ENCODE peak calls at places on chromosomes 3 and 15, in nine cellular contexts. F is stomach, O is GM13977, G is hepatocyte, L is H9, H is BJ, R is HFFc6, M is left lung, V is cardiac fibroblast. Z is an unnamed sample.

GRCh38 chr15:54273928-54274327 is 295.7 kb downstream of the UNC13C start:
- DNase-seq in G (no peak), M (no peak), L (no peak), H (no peak), F (no peak), O (no peak), V (no peak), R (no peak), Z (peak; percentile 8)

GRCh38 chr15:98375513-98376360 is 272.6 kb upstream of the IGF1R start:
- DNase-seq in O (no peak), M (no peak), G (no peak), V (no peak), R (no peak), L (no peak), F (no peak), H (no peak), Z (no peak)

GRCh38 chr3:128970741-128971048 is 23.2 kb downstream of the CFAP92 start:
- DNase-seq in F (no peak), M (no peak), L (no peak), O (no peak), V (no peak), G (no peak), R (no peak), H (no peak), Z (no peak)

GRCh38 chr3:8503871-8504610 is 2.4 kb downstream of the LMCD1 start:
- DNase-seq in L (no peak), H (no peak), F (no peak), V (peak; percentile 51), R (no peak), G (no peak), O (no peak), M (no peak), Z (no peak)

GRCh38 chr3:187929115-187929828 is 184.0 kb upstream of the BCL6 start:
- DNase-seq in L (no peak), G (no peak), M (no peak), F (no peak), V (no peak), R (no peak), O (no peak), H (no peak), Z (no peak)

GRCh38 chr3:52050571-52050970 is 5.8 kb downstream of the DUSP7 start:
- DNase-seq in L (no peak), H (no peak), M (no peak), R (no peak), F (no peak), O (no peak), G (no peak), V (no peak), Z (no peak)

GRCh38 chr3:13420051-13420816 is at the start of gene NUP210:
- DNase-seq in L (peak; percentile 67), G (peak; percentile 78), F (peak; percentile 64), H (no peak), O (peak; percentile 93), V (no peak), M (peak; percentile 90), R (no peak), Z (peak; percentile 26)

GRCh38 chr15:57485869-57486268 is 105.8 kb upstream of the MYZAP start:
- DNase-seq in M (peak; percentile 85), R (peak; percentile 76), L (peak; percentile 86), F (peak; percentile 61), O (no peak), G (peak; percentile 81), V (peak; percentile 67), H (peak; percentile 26), Z (no peak)

GRCh38 chr3:71987828-71988227 is 202.9 kb upstream of the PROK2 start:
- DNase-seq in H (peak; percentile 20), V (no peak), O (no peak), F (no peak), R (no peak), L (no peak), M (no peak), G (no peak), Z (peak; percentile 46)

GRCh38 chr3:71989165-71989564 is 204.2 kb upstream of the PROK2 start:
- DNase-seq in R (peak; percentile 72), M (no peak), F (no peak), H (no peak), G (no peak), L (no peak), V (peak; percentile 20), O (no peak), Z (no peak)

GRCh38 chr3:71990545-71990944 is 205.6 kb upstream of the PROK2 start:
- DNase-seq in G (no peak), L (no peak), F (no peak), O (no peak), H (no peak), M (no peak), V (no peak), R (no peak), Z (no peak)

GRCh38 chr3:71984843-71985594 is 200.1 kb upstream of the PROK2 start:
- DNase-seq in R (no peak), G (no peak), F (peak; percentile 37), L (no peak), O (peak; percentile 43), H (no peak), V (no peak), M (no peak), Z (no peak)

DNA sequence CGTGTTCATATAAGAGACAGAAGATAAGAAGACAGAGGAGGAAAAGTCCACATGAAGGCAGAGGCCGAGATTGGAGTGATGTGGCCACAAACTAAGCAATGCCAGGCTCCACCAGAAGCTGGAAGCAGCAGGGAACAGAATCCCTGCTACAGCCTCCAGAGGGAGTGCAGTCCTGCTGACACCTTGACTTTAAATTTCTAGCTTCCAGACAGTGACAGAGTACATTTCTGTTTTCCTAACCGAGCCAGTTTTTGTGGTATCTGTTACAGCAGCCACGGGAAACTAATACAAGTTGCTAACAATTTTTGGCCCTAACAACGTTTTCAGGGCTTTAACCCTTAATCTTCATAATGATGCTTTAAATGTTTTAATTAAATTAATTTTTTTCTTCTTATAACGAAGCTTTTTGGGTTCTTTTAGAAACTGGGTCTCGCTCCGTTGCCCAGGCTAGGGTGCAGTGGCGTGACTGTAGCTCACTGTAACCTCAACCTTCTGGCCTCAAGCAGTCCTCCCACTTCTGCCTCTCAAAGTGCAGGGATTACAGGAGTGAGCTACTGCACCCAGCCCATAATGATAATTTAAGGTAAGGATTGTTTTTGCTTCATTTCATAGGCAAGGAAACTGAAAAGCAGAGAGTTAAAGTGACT is 202.3 kb upstream of the PROK2 start:
- DNase-seq in M (no peak), L (peak; percentile 55), V (peak; percentile 40), H (no peak), G (peak; percentile 41), O (no peak), R (peak; percentile 33), F (no peak), Z (peak; percentile 26)
- TF ChIP-seq CTCF in M (peak; percentile 0), L (peak; percentile 61), V (peak; percentile 54), H (peak; percentile 43), G (peak; percentile 39), O (peak; percentile 10), R (peak; percentile 68), F (no peak), Z (peak; percentile 24)

GRCh38 chr15:27359586-27359985 is 388.6 kb downstream of the GABRG3 start:
- DNase-seq in R (no peak), O (no peak), M (no peak), G (no peak), F (no peak), H (no peak), V (no peak), L (no peak), Z (no peak)

GRCh38 chr15:27361418-27361817 is 390.4 kb downstream of the GABRG3 start:
- DNase-seq in G (no peak), F (no peak), L (no peak), O (no peak), V (no peak), H (no peak), R (no peak), M (no peak), Z (no peak)

GRCh38 chr15:27353837-27354236 is 382.9 kb downstream of the GABRG3 start:
- DNase-seq in H (no peak), G (peak; percentile 58), F (no peak), M (no peak), L (no peak), R (no peak), V (no peak), O (no peak), Z (no peak)

DNA sequence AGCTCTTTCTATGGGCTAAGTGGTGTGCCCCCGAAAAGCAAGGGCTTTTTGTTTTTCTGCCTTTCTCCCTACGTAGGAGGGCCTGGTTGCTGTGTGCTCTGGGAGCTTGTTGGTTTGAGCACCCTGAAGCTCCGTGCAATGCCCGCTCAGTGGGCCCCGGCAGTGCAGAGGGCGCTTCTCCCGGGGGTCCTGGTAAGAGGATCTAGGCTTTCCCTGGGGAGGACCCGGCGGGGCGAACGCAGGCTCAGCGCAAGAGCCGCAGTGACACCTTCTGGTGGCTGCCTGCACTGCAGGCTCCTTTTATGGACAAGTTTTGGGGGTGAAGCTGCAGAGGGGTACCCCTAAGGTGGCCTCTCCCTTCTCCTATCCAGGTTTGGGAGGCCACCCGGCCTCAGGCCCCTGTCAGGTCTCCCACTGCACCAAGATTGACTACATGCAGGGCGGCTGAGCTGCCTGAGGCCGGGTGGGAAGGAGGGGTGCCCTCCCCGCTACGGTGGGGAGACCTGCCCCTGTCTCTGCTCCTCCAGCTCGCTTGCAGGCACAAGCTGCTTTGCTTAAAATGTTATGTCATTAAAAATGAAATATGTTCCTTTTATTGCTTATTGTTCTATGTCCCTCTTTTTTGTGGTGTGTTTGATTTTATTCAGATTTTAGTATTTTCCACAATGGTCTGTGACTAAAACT is 387.9 kb downstream of the GABRG3 start:
- DNase-seq in H (no peak), M (no peak), G (peak; percentile 56), R (no peak), F (no peak), O (no peak), V (peak; percentile 3), L (peak; percentile 76), Z (peak; percentile 59)
- TF ChIP-seq CTCF in H (no peak), M (peak; percentile 66), G (peak; percentile 87), R (peak; percentile 65), F (peak; percentile 33), O (peak; percentile 37), V (peak; percentile 29), L (peak; percentile 99), Z (peak; percentile 95)

DNA sequence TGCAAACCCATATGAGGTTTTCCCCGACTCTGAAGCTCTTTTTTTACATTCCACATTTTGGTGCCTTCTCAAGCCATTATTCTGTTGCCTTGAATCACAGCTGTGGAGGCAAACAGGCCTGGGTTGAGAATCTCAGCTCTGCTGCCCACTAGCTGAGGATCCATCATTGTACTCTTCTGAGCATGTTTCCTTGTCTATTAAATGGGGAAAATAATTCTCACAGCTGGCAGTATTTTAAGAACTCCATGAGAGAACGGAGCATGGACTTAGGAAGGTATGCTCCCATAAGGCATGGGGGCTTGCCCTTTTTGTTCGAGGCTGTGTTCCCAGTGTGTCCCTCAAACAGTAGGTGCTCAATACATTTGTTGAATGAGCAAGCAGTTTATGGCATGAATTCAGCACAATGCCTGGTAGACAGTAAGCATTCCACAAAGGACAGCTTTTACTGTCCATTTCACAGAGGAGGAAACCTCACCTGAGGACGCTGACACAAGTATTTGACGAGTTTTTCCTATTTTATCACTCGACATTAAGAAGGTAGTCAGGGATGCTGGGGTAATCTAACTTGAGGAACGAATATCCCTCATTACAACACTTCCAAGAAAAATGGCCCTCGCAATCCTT is 2.2 kb upstream of the PTPRG start:
- DNase-seq in R (peak; percentile 47), O (no peak), H (no peak), L (no peak), G (peak; percentile 16), F (no peak), V (peak; percentile 46), M (no peak), Z (peak; percentile 12)
- TF ChIP-seq CTCF in R (peak; percentile 52), O (no peak), H (peak; percentile 49), L (peak; percentile 28), G (peak; percentile 23), F (no peak), V (peak; percentile 37), M (no peak), Z (no peak)

DNA sequence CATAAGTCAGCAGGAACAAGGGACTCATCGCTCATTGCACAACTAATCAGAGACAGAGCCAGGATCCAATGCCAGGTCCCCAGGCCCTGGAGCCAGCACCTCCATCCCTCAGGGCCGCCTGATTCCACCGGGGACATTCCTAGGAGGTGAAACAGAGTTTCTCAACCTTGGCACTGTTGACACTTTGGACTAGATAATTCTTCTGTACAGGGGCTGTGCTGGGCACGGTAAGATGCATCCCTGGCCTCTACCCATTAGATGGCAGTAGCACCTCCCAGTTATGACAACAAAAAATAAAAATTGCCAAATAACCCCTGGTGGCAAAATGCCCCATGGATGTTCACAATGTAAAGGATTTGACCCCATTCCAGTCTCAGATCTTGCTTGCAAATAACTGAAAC is 127.7 kb downstream of the MTHFS start:
- DNase-seq in F (no peak), G (no peak), H (no peak), M (no peak), L (no peak), O (peak; percentile 17), V (peak; percentile 8), R (peak; percentile 9), Z (no peak)
- TF ChIP-seq CTCF in F (no peak), G (peak; percentile 33), H (peak; percentile 31), M (no peak), L (peak; percentile 50), O (peak; percentile 40), V (peak; percentile 28), R (peak; percentile 70), Z (no peak)